ENCODE peak calls at places on chromosomes 6 and 20, in eight cellular contexts. One of them, this sample, is unnamed. For H3K36me3, the result is how much of the 10 kb centered on the place peaks cover.

GRCh38 chr20:39108746-39109145 is 146.6 kb downstream of the DHX35 start:
- DNase-seq in colonic mucosa: no peak
- DNase-seq in left ventricle myocardium inferior: no peak
- DNase-seq in IMR-90: peak
- DNase-seq in DND-41: no peak
- DNase-seq in fibroblast of lung: no peak
- DNase-seq in ovary: no peak
- DNase-seq in heart left ventricle: no peak
- DNase-seq in this sample: peak

GRCh38 chr6:112205521-112206458 is 48.6 kb downstream of the LAMA4 start:
- DNase-seq in left ventricle myocardium inferior: no peak
- DNase-seq in fibroblast of lung: no peak
- DNase-seq in colonic mucosa: no peak
- DNase-seq in IMR-90: peak
- DNase-seq in DND-41: no peak
- DNase-seq in ovary: no peak
- DNase-seq in heart left ventricle: no peak
- DNase-seq in this sample: peak

GRCh38 chr6:90892271-90892670 is 305.4 kb upstream of the MAP3K7 start:
- DNase-seq in left ventricle myocardium inferior: no peak
- DNase-seq in heart left ventricle: no peak
- DNase-seq in IMR-90: no peak
- DNase-seq in colonic mucosa: no peak
- DNase-seq in DND-41: no peak
- DNase-seq in ovary: no peak
- DNase-seq in fibroblast of lung: no peak
- DNase-seq in this sample: no peak

GRCh38 chr20:44326391-44327159 is 10.3 kb upstream of the R3HDML start:
- DNase-seq in heart left ventricle: no peak
- DNase-seq in fibroblast of lung: no peak
- DNase-seq in IMR-90: no peak
- DNase-seq in left ventricle myocardium inferior: no peak
- DNase-seq in DND-41: no peak
- DNase-seq in colonic mucosa: no peak
- DNase-seq in ovary: no peak
- DNase-seq in this sample: no peak

GRCh38 chr6:157711060-157711459 is 112.0 kb upstream of the SNX9 start:
- DNase-seq in fibroblast of lung: no peak
- DNase-seq in colonic mucosa: no peak
- DNase-seq in ovary: no peak
- DNase-seq in left ventricle myocardium inferior: no peak
- DNase-seq in IMR-90: no peak
- DNase-seq in heart left ventricle: no peak
- DNase-seq in DND-41: no peak
- DNase-seq in this sample: no peak

GRCh38 chr20:50460608-50461268 is 49.4 kb upstream of the PTPN1 start:
- DNase-seq in fibroblast of lung: peak
- DNase-seq in IMR-90: peak
- DNase-seq in left ventricle myocardium inferior: peak
- DNase-seq in DND-41: peak
- DNase-seq in heart left ventricle: peak
- DNase-seq in colonic mucosa: peak
- DNase-seq in ovary: peak
- DNase-seq in this sample: peak

GRCh38 chr6:70299456-70299855 is 3.4 kb downstream of the COL9A1 start:
- DNase-seq in colonic mucosa: no peak
- DNase-seq in heart left ventricle: no peak
- DNase-seq in ovary: no peak
- DNase-seq in left ventricle myocardium inferior: no peak
- DNase-seq in fibroblast of lung: peak
- DNase-seq in DND-41: peak
- DNase-seq in IMR-90: peak
- DNase-seq in this sample: no peak

GRCh38 chr20:58141971-58142842 is 86.2 kb downstream of the ANKRD60 start:
- DNase-seq in fibroblast of lung: no peak
- DNase-seq in IMR-90: no peak
- DNase-seq in left ventricle myocardium inferior: no peak
- DNase-seq in colonic mucosa: no peak
- DNase-seq in ovary: no peak
- DNase-seq in heart left ventricle: no peak
- DNase-seq in DND-41: no peak
- DNase-seq in this sample: no peak

GRCh38 chr6:47413752-47414516 is 63.7 kb upstream of the CD2AP start:
- DNase-seq in DND-41: peak
- DNase-seq in ovary: peak
- DNase-seq in heart left ventricle: no peak
- DNase-seq in left ventricle myocardium inferior: no peak
- DNase-seq in colonic mucosa: peak
- DNase-seq in IMR-90: peak
- DNase-seq in fibroblast of lung: peak
- DNase-seq in this sample: peak

DNA sequence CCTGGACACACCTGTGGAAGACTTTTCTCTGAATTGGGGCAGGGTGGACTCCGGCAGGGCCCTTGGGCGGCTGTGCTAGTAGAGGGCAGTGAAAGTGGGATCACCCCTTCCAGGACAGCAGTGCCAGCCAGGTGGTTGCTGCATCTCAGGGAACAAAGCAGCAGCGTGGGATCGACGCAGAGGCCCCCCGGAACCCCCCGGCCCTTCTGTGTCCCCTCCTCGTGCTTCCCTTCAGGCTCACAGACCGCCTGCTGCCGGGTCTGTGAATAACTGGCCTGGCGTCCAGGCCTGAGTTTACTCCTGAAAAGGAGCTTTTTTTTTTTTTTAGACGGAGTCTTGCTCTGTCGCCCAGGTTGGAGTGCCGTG is 8.9 kb upstream of the DNAJC5 start:
- DNase-seq in left ventricle myocardium inferior: no peak
- DNase-seq in colonic mucosa: no peak
- DNase-seq in heart left ventricle: no peak
- DNase-seq in DND-41: no peak
- DNase-seq in fibroblast of lung: no peak
- DNase-seq in IMR-90: no peak
- DNase-seq in ovary: no peak
- DNase-seq in this sample: no peak
- H3K36me3 ChIP-seq in left ventricle myocardium inferior: half or more
- H3K36me3 ChIP-seq in colonic mucosa: under half
- H3K36me3 ChIP-seq in heart left ventricle: half or more
- H3K36me3 ChIP-seq in DND-41: half or more
- H3K36me3 ChIP-seq in fibroblast of lung: half or more
- H3K36me3 ChIP-seq in IMR-90: half or more
- H3K36me3 ChIP-seq in ovary: under half
- H3K36me3 ChIP-seq in this sample: under half

GRCh38 chr20:51691703-51692102 is 76.5 kb downstream of the ATP9A start:
- DNase-seq in colonic mucosa: no peak
- DNase-seq in left ventricle myocardium inferior: no peak
- DNase-seq in ovary: no peak
- DNase-seq in IMR-90: no peak
- DNase-seq in heart left ventricle: no peak
- DNase-seq in DND-41: no peak
- DNase-seq in fibroblast of lung: no peak
- DNase-seq in this sample: no peak

GRCh38 chr20:51688600-51688999 is 79.6 kb downstream of the ATP9A start:
- DNase-seq in left ventricle myocardium inferior: no peak
- DNase-seq in DND-41: no peak
- DNase-seq in colonic mucosa: no peak
- DNase-seq in ovary: no peak
- DNase-seq in heart left ventricle: no peak
- DNase-seq in fibroblast of lung: no peak
- DNase-seq in IMR-90: no peak
- DNase-seq in this sample: no peak

GRCh38 chr20:51687071-51687470 is 81.1 kb downstream of the ATP9A start:
- DNase-seq in IMR-90: peak
- DNase-seq in ovary: no peak
- DNase-seq in left ventricle myocardium inferior: no peak
- DNase-seq in heart left ventricle: no peak
- DNase-seq in fibroblast of lung: peak
- DNase-seq in colonic mucosa: no peak
- DNase-seq in DND-41: no peak
- DNase-seq in this sample: no peak

GRCh38 chr20:51692806-51693400 is 75.3 kb downstream of the ATP9A start:
- DNase-seq in DND-41: no peak
- DNase-seq in colonic mucosa: no peak
- DNase-seq in ovary: no peak
- DNase-seq in IMR-90: no peak
- DNase-seq in fibroblast of lung: no peak
- DNase-seq in left ventricle myocardium inferior: no peak
- DNase-seq in heart left ventricle: no peak
- DNase-seq in this sample: no peak

DNA sequence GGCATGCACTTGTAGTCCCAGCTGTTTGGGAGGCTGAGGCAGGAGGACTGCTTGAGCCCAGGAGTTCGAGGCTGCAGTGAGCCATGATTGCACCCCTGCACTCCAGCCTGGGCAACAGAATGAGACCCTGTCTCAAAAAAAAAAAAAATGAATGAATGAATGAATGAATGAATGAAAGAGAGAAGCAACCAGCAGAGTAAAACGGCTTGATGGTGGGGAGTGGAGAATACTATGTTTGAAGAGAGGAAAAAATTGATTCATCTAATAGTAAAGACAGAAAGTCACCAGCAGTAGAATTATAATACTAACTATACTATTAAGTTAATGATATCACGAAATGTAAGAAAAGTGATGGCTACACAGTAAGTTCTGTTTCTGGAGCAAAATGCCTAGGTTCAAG is 80.6 kb downstream of the ATP9A start:
- DNase-seq in left ventricle myocardium inferior: no peak
- DNase-seq in DND-41: no peak
- DNase-seq in ovary: no peak
- DNase-seq in IMR-90: no peak
- DNase-seq in heart left ventricle: no peak
- DNase-seq in fibroblast of lung: no peak
- DNase-seq in colonic mucosa: no peak
- DNase-seq in this sample: no peak
- TF ChIP-seq CTCF in left ventricle myocardium inferior: no peak
- TF ChIP-seq CTCF in DND-41: no peak
- TF ChIP-seq CTCF in ovary: no peak
- TF ChIP-seq CTCF in IMR-90: no peak
- TF ChIP-seq CTCF in heart left ventricle: no peak
- TF ChIP-seq CTCF in fibroblast of lung: no peak
- TF ChIP-seq CTCF in colonic mucosa: no peak
- TF ChIP-seq CTCF in this sample: no peak

DNA sequence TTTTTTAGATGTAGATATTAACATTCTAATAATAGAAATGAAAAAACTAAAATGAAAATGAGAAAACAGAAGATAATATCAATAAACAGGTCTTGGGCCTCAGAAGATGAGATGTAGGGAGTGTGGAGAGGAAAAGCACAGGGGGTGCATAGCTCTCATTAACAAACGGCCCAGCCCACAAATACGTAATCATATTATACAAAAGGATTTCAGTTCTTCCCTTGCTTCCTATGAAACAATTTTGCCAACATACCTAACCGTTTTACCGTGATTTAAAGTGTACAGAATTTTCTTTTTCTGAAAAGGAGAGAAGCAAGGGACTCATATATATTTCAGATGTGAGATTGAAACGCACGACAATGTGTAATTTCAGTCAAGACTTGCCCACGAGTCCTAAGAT is 136.0 kb downstream of the HFE start:
- DNase-seq in left ventricle myocardium inferior: no peak
- DNase-seq in colonic mucosa: no peak
- DNase-seq in IMR-90: peak
- DNase-seq in fibroblast of lung: peak
- DNase-seq in heart left ventricle: no peak
- DNase-seq in DND-41: peak
- DNase-seq in ovary: no peak
- DNase-seq in this sample: no peak
- H3K4me3 ChIP-seq in left ventricle myocardium inferior: peak
- H3K4me3 ChIP-seq in colonic mucosa: peak
- H3K4me3 ChIP-seq in IMR-90: peak
- H3K4me3 ChIP-seq in fibroblast of lung: peak
- H3K4me3 ChIP-seq in heart left ventricle: peak
- H3K4me3 ChIP-seq in DND-41: peak
- H3K4me3 ChIP-seq in ovary: peak
- H3K4me3 ChIP-seq in this sample: peak

DNA sequence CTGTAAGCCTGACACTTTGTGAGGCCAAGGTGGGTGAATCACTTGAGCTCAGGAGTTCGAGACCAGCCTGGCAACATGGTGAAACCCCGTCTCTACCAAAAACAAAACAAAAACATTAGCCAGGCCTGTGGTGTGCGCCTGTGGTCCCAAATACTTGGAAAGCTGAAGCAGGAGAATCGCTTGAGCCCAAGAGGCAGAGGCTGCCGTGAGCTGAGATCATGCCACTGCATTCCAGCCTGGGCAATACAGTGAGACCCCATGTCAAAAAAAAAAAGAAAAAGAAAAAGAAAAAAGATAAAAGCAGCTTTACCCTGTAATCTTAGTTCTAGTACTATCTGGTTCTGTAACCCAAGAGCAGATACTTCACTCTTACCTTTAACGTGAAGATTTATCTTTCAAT is 27.6 kb downstream of the SSR1 start:
- DNase-seq in left ventricle myocardium inferior: no peak
- DNase-seq in DND-41: no peak
- DNase-seq in ovary: no peak
- DNase-seq in fibroblast of lung: no peak
- DNase-seq in colonic mucosa: no peak
- DNase-seq in IMR-90: no peak
- DNase-seq in heart left ventricle: no peak
- DNase-seq in this sample: no peak
- H3K36me3 ChIP-seq in left ventricle myocardium inferior: half or more
- H3K36me3 ChIP-seq in DND-41: half or more
- H3K36me3 ChIP-seq in ovary: under half
- H3K36me3 ChIP-seq in fibroblast of lung: under half
- H3K36me3 ChIP-seq in colonic mucosa: under half
- H3K36me3 ChIP-seq in IMR-90: under half
- H3K36me3 ChIP-seq in heart left ventricle: half or more
- H3K36me3 ChIP-seq in this sample: under half

This sample was measured in endothelial cell of umbilical vein.